ENCODE peak calls at places on chromosomes 6 and 20, in nine cellular contexts. D, U, E, H, K, Z, S, O and X are unnamed samples.
A peak's percentile ranks its signal among the peaks of the same experiment; 100 is the strongest.

GRCh38 chr6:110037726-110038295 is 59.7 kb downstream of the GPR6 start:
- DNase-seq in D (no peak), U (no peak), E (no peak), H (no peak), K (no peak), Z (no peak), S (no peak), O (no peak), X (no peak)

GRCh38 chr6:92847988-92848387 is 571.4 kb downstream of the EPHA7 start:
- DNase-seq in D (peak; percentile 2), U (no peak), E (no peak), H (no peak), K (no peak), Z (no peak), S (no peak), O (no peak), X (no peak)

GRCh38 chr6:20202070-20202658 is 10.1 kb downstream of the MBOAT1 start:
- DNase-seq in D (no peak), U (no peak), E (no peak), H (no peak), K (peak; percentile 8), Z (peak; percentile 64), S (no peak), O (no peak), X (peak; percentile 75)

GRCh38 chr6:36285187-36285612 is 15.3 kb downstream of the PNPLA1 start:
- DNase-seq in D (peak; percentile 87), U (no peak), E (no peak), H (no peak), K (no peak), Z (no peak), S (no peak), O (peak; percentile 47), X (no peak)

GRCh38 chr20:37552415-37552814 is 24.7 kb upstream of the BLCAP start:
- DNase-seq in D (no peak), U (no peak), E (no peak), H (no peak), K (no peak), Z (peak; percentile 51), S (no peak), O (no peak), X (no peak)

GRCh38 chr6:104943781-104944180 is 13.1 kb upstream of the LIN28B start:
- DNase-seq in D (peak; percentile 71), U (no peak), E (no peak), H (peak; percentile 50), K (no peak), Z (peak; percentile 21), S (no peak), O (no peak), X (no peak)

GRCh38 chr6:149059557-149059956 is 258.0 kb upstream of the TAB2 start:
- DNase-seq in D (no peak), U (no peak), E (no peak), H (no peak), K (no peak), Z (peak; percentile 37), S (no peak), O (no peak), X (no peak)

GRCh38 chr6:111711476-111711875 is 105.8 kb upstream of the TRAF3IP2 start:
- DNase-seq in D (peak; percentile 18), U (no peak), E (no peak), H (peak; percentile 11), K (no peak), Z (no peak), S (peak; percentile 62), O (peak; percentile 58), X (no peak)

GRCh38 chr20:61857884-61858283 is 207.8 kb downstream of the TAF4 start:
- DNase-seq in D (no peak), U (no peak), E (no peak), H (no peak), K (no peak), Z (no peak), S (no peak), O (no peak), X (no peak)

GRCh38 chr6:52019851-52020250 is 67.6 kb downstream of the PKHD1 start:
- DNase-seq in D (no peak), U (no peak), E (no peak), H (no peak), K (no peak), Z (no peak), S (no peak), O (no peak), X (no peak)

GRCh38 chr6:6916598-6916997 is 191.2 kb upstream of the RREB1 start:
- DNase-seq in D (no peak), U (no peak), E (no peak), H (no peak), K (no peak), Z (peak; percentile 13), S (no peak), O (no peak), X (no peak)

GRCh38 chr6:32825966-32826365 is 9.2 kb upstream of the HLA-DOB start:
- DNase-seq in D (peak; percentile 59), U (no peak), E (no peak), H (no peak), K (peak; percentile 57), Z (peak; percentile 19), S (no peak), O (no peak), X (no peak)

GRCh38 chr6:169620171-169621125 is 81.4 kb downstream of the WDR27 start:
- DNase-seq in D (no peak), U (no peak), E (no peak), H (no peak), K (no peak), Z (peak; percentile 83), S (no peak), O (no peak), X (no peak)

GRCh38 chr6:123640567-123641187 is 3.9 kb upstream of the TRDN start:
- DNase-seq in D (peak; percentile 20), U (no peak), E (no peak), H (no peak), K (no peak), Z (no peak), S (no peak), O (no peak), X (no peak)

GRCh38 chr20:7939663-7940062 is 595 bp downstream of the HAO1 start:
- DNase-seq in D (no peak), U (no peak), E (no peak), H (no peak), K (no peak), Z (no peak), S (no peak), O (no peak), X (no peak)

GRCh38 chr6:51137777-51138176 is 319.1 kb downstream of the TFAP2B start:
- DNase-seq in D (no peak), U (no peak), E (no peak), H (no peak), K (no peak), Z (no peak), S (no peak), O (no peak), X (no peak)

GRCh38 chr6:30075987-30076311 is 380 bp upstream of the RNF39 start:
- DNase-seq in D (no peak), U (peak; percentile 88), E (no peak), H (no peak), K (no peak), Z (no peak), S (no peak), O (no peak), X (peak; percentile 3)
- TF ChIP-seq CTCF in D (peak; percentile 2), U (no peak), E (no peak), H (no peak), K (no peak), Z (no peak), S (no peak), O (no peak), X (no peak)

GRCh38 chr20:1427457-1428054 is 34.7 kb upstream of the FKBP1A start:
- DNase-seq in D (peak; percentile 80), U (no peak), E (no peak), H (no peak), K (no peak), Z (no peak), S (no peak), O (no peak), X (no peak)
- TF ChIP-seq CTCF in D (peak; percentile 18), U (no peak), E (no peak), H (no peak), K (peak; percentile 0), Z (no peak), S (no peak), O (no peak), X (no peak)

GRCh38 chr6:165660881-165661415 is 2.1 kb downstream of the PDE10A start:
- DNase-seq in D (peak; percentile 40), U (no peak), E (no peak), H (no peak), K (no peak), Z (no peak), S (no peak), O (no peak), X (no peak)

GRCh38 chr6:165662671-165663282 is at the start of gene PDE10A:
- DNase-seq in D (peak; percentile 86), U (peak; percentile 85), E (no peak), H (peak; percentile 61), K (no peak), Z (peak; percentile 19), S (no peak), O (no peak), X (peak; percentile 25)

GRCh38 chr6:165661416-165662001 is 1.5 kb downstream of the PDE10A start:
- DNase-seq in D (peak; percentile 51), U (no peak), E (no peak), H (peak; percentile 38), K (no peak), Z (no peak), S (no peak), O (no peak), X (no peak)

GRCh38 chr6:165663283-165663735 is 268 bp upstream of the PDE10A start:
- DNase-seq in D (peak; percentile 78), U (peak; percentile 80), E (no peak), H (peak; percentile 41), K (no peak), Z (peak; percentile 25), S (peak; percentile 45), O (no peak), X (no peak)

DNA sequence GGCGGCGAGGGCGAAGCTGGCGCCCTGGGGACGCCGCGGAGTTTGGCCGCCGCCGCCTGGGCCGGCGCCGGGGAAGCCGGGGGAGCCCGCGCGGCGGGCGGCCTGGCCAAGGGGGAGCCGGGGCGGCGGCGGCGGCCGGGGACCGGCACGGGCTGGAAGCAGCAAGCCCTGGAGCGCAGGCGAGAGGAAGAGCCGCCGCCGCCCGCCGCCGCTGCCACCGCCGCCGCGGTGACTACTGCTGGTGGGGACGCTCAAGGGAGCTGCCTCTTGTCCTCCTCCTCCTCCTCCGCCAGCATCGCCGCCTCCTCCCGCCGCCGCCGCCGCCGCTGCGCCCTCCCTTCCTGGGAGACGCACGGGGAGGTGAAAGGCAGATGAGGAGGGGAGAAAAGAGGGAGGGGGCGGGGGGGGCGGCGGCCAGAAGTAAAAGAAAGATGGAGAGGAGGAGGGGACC is 975 bp downstream of the PDE10A start:
- DNase-seq in D (peak; percentile 74), U (peak; percentile 82), E (no peak), H (peak; percentile 48), K (no peak), Z (peak; percentile 14), S (no peak), O (no peak), X (no peak)
- TF ChIP-seq CTCF in D (no peak), U (no peak), E (no peak), H (no peak), K (no peak), Z (no peak), S (no peak), O (no peak), X (no peak)

DNA sequence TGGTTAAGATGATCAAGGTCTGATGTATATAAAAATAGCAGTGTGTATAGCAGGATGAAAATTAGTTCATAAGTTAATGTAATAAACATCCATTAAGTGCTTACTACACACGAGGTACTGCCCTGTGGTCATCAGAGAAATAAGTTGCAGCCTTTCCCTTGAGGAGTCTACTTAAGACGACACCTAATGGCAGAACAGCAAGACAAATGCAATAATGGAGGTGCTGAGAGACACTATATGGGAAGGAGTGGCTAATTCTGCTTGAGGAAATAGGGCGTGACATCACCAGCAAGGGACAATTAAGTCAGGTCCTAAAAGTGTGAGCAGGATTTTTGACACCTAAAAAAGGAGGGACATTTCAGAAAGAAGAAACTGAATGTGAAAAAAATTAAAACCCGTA is 75.2 kb downstream of the BACH2 start:
- DNase-seq in D (peak; percentile 12), U (no peak), E (no peak), H (no peak), K (no peak), Z (no peak), S (no peak), O (no peak), X (no peak)
- TF ChIP-seq CTCF in D (no peak), U (no peak), E (no peak), H (no peak), K (no peak), Z (no peak), S (no peak), O (no peak), X (no peak)